ENCODE peak calls at places on chromosomes 7 and 10, in five cellular contexts. A is SK-N-SH, G is K562, W is HepG2, B is HL-60. I is an unnamed sample.

GRCh38 chr7:137818036-137818435 is 28.7 kb downstream of the DGKI start:
- DNase-seq in A (no peak), G (no peak), W (no peak), B (no peak), I (no peak)

GRCh38 chr10:24920907-24921881 is 31.2 kb downstream of the PRTFDC1 start:
- DNase-seq in A (peak), G (peak), W (no peak), B (no peak), I (no peak)

GRCh38 chr10:106571216-106571954 is 593.1 kb downstream of the SORCS1 start:
- DNase-seq in A (peak), G (peak), W (no peak), B (no peak), I (no peak)

GRCh38 chr7:128863433-128863989 is 855 bp downstream of the ATP6V1F start:
- DNase-seq in A (peak), G (peak), W (peak), B (peak), I (no peak)

GRCh38 chr7:159154243-159154642 is 9.6 kb upstream of the VIPR2 start:
- DNase-seq in A (peak), G (no peak), W (no peak), B (no peak), I (no peak)

GRCh38 chr10:43212043-43212721 is 54.7 kb downstream of the RASGEF1A start:
- DNase-seq in A (no peak), G (no peak), W (no peak), B (no peak), I (no peak)

GRCh38 chr10:86759073-86759672 is 2.8 kb downstream of the BMPR1A start:
- DNase-seq in A (no peak), G (peak), W (peak), B (no peak), I (no peak)

GRCh38 chr7:37346761-37347160 is 101.9 kb downstream of the ELMO1 start:
- DNase-seq in A (no peak), G (no peak), W (no peak), B (no peak), I (no peak)

GRCh38 chr10:11325817-11326216 is 285.6 kb downstream of the USP6NL start:
- DNase-seq in A (no peak), G (no peak), W (no peak), B (no peak), I (no peak)

GRCh38 chr10:118965096-118965495 is 64.4 kb upstream of the NANOS1 start:
- DNase-seq in A (no peak), G (no peak), W (no peak), B (no peak), I (no peak)

GRCh38 chr10:28302012-28302667 is 724 bp downstream of the MPP7 start:
- DNase-seq in A (no peak), G (peak), W (no peak), B (no peak), I (no peak)

GRCh38 chr7:88217675-88218427 is 2.0 kb downstream of the SRI start:
- DNase-seq in A (no peak), G (peak), W (no peak), B (no peak), I (no peak)

GRCh38 chr10:118542205-118542604 is 53.2 kb downstream of the PRLHR start:
- DNase-seq in A (no peak), G (no peak), W (no peak), B (no peak), I (no peak)

GRCh38 chr10:23656735-23657134 is 217.9 kb downstream of the OTUD1 start:
- DNase-seq in A (no peak), G (no peak), W (no peak), B (peak), I (no peak)

GRCh38 chr10:102040305-102040704 is 15.7 kb downstream of the ARMH3 start:
- DNase-seq in A (no peak), G (no peak), W (no peak), B (no peak), I (no peak)

GRCh38 chr7:86664991-86665390 is 21.3 kb downstream of the GRM3 start:
- DNase-seq in A (no peak), G (no peak), W (no peak), B (no peak), I (no peak)

GRCh38 chr7:19700936-19701335 is 7.9 kb downstream of the POLR1F start:
- DNase-seq in A (no peak), G (no peak), W (no peak), B (no peak), I (no peak)

GRCh38 chr10:126270116-126270515 is 118.2 kb downstream of the ADAM12 start:
- DNase-seq in A (no peak), G (no peak), W (no peak), B (no peak), I (no peak)

GRCh38 chr7:130986271-130986690 is 252.3 kb upstream of the KLF14 start:
- DNase-seq in A (no peak), G (no peak), W (no peak), B (no peak), I (no peak)

GRCh38 chr7:70881470-70881869 is 250.5 kb upstream of the GALNT17 start:
- DNase-seq in A (peak), G (no peak), W (no peak), B (no peak), I (no peak)

GRCh38 chr10:116694927-116695268 is 47.5 kb downstream of the HSPA12A start:
- DNase-seq in A (no peak), G (no peak), W (no peak), B (no peak), I (no peak)

GRCh38 chr7:136868496-136869005 is at the start of gene CHRM2:
- DNase-seq in A (peak), G (no peak), W (no peak), B (no peak), I (no peak)

GRCh38 chr7:144821069-144821468 is 14.8 kb downstream of the TPK1 start:
- DNase-seq in A (no peak), G (no peak), W (no peak), B (no peak), I (no peak)

GRCh38 chr10:48636231-48636630 is 31.4 kb upstream of the ARHGAP22 start:
- DNase-seq in A (no peak), G (no peak), W (no peak), B (no peak), I (no peak)

GRCh38 chr10:5559642-5560141 is 34.9 kb downstream of the CALML3 start:
- DNase-seq in A (no peak), G (no peak), W (no peak), B (no peak), I (no peak)

GRCh38 chr7:28688651-28689050 is 269.5 kb downstream of the TRIL start:
- DNase-seq in A (no peak), G (no peak), W (no peak), B (no peak), I (no peak)

GRCh38 chr10:119457966-119458766 is 84.4 kb downstream of the RGS10 start:
- DNase-seq in A (no peak), G (no peak), W (no peak), B (no peak), I (no peak)

GRCh38 chr7:75995996-75996395 is 1.6 kb upstream of the TMEM120A start:
- DNase-seq in A (no peak), G (no peak), W (no peak), B (no peak), I (no peak)

GRCh38 chr10:129742742-129743550 is 221.1 kb downstream of the EBF3 start:
- DNase-seq in A (no peak), G (no peak), W (no peak), B (no peak), I (no peak)

GRCh38 chr7:35260254-35260653 is 6.4 kb upstream of the TBX20 start:
- DNase-seq in A (no peak), G (no peak), W (no peak), B (no peak), I (no peak)

GRCh38 chr10:60753817-60754216 is 24.5 kb upstream of the CDK1 start:
- DNase-seq in A (no peak), G (no peak), W (no peak), B (no peak), I (no peak)

GRCh38 chr7:6536262-6536770 is 14.9 kb downstream of the GRID2IP start:
- DNase-seq in A (peak), G (no peak), W (no peak), B (no peak), I (no peak)

GRCh38 chr10:90007226-90007625 is 305.8 kb downstream of the KIF20B start:
- DNase-seq in A (no peak), G (no peak), W (no peak), B (no peak), I (no peak)

GRCh38 chr7:158602905-158603772 is 15.5 kb upstream of the PTPRN2 start:
- DNase-seq in A (no peak), G (no peak), W (no peak), B (no peak), I (no peak)

GRCh38 chr7:37408241-37408884 is 40.3 kb downstream of the ELMO1 start:
- DNase-seq in A (peak), G (no peak), W (no peak), B (peak), I (no peak)

GRCh38 chr7:20310963-20311742 is 19.5 kb upstream of the ITGB8 start:
- DNase-seq in A (no peak), G (peak), W (peak), B (no peak), I (no peak)

GRCh38 chr10:82986216-82986615 is 1111.2 kb downstream of the NRG3 start:
- DNase-seq in A (no peak), G (no peak), W (no peak), B (no peak), I (no peak)

GRCh38 chr10:82982110-82982608 is 1107.2 kb downstream of the NRG3 start:
- DNase-seq in A (no peak), G (no peak), W (no peak), B (no peak), I (no peak)

GRCh38 chr10:82981137-82981723 is 1106.2 kb downstream of the NRG3 start:
- DNase-seq in A (no peak), G (no peak), W (no peak), B (no peak), I (no peak)

DNA sequence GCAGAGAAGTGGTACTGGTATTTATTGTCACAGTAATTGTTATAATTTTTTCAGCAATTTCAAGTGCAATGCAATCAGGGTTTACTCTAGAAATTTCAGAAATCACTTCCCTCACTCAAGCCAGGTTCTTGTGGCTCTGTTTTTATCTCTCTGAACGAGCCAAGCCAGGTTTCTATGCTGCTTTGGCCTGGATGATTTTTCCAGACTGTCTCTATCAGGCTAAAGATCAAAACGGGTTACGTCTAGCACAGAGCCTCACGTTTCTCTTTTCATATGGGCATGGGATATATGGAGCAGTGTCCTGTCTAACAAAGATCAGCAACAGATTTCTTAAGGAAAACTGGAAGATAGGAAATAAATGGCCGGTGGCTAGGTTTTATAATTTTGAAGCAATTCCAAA is 1105.3 kb downstream of the NRG3 start:
- DNase-seq in A (peak), G (no peak), W (no peak), B (no peak), I (no peak)
- TF ChIP-seq GABPA in A (no peak), G (no peak), W (no peak), B (no peak), I (no peak)

GRCh38 chr10:70458329-70459060 is 17.0 kb upstream of the NODAL start:
- DNase-seq in A (peak), G (peak), W (no peak), B (peak), I (no peak)
- TF ChIP-seq GABPA in A (no peak), G (no peak), W (no peak), B (no peak), I (no peak)

GRCh38 chr7:38950309-38950708 is 27.4 kb upstream of the POU6F2 start:
- DNase-seq in A (no peak), G (no peak), W (no peak), B (no peak), I (no peak)
- TF ChIP-seq GABPA in A (no peak), G (no peak), W (no peak), B (no peak), I (no peak)

DNA sequence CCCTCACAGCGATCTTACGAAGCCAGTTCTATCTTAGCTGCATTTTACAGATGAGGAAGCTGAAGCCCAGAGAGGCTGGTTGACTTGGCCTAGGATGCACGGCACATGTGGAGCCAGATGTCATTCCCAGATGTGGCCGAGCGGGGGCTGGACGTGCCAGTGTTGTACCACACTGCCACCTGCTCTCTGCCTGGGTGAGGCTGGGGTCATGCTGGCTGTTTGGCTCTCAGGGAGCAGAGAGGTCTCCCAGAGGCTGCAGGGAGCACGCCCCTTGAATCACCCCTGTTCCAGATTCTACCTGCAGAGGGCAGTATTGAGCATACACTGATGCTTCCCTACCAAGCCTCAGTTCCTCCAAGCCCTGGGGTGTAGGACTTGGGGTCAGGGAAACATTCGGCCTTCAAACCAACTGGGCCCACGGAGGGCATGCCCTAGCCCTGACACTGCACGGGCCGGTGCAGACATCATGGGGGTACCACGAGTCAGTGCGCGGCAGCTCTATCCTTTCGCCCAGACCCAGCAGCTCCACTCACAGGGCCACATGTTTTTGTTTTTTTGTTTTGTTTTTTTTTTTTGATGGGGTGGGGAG is 3.8 kb upstream of the GTF2IRD1 start:
- DNase-seq in A (peak), G (peak), W (peak), B (peak), I (peak)
- TF ChIP-seq GABPA in A (no peak), G (no peak), W (no peak), B (no peak), I (no peak)

GRCh38 chr10:59177031-59177861 is 803 bp downstream of the PHYHIPL start:
- DNase-seq in A (peak), G (no peak), W (peak), B (no peak), I (no peak)
- TF ChIP-seq GABPA in A (no peak), G (no peak), W (no peak), B (no peak), I (no peak)

GRCh38 chr10:69837261-69837660 is 35.6 kb downstream of the COL13A1 start:
- DNase-seq in A (no peak), G (no peak), W (no peak), B (no peak), I (no peak)
- TF ChIP-seq GABPA in A (no peak), G (no peak), W (no peak), B (no peak), I (no peak)

GRCh38 chr7:162583-163297 is 29.6 kb upstream of the FAM20C start:
- DNase-seq in A (peak), G (no peak), W (no peak), B (no peak), I (no peak)
- TF ChIP-seq GABPA in A (no peak), G (no peak), W (no peak), B (no peak), I (no peak)

I was measured in H1.